ENCODE peak calls at places on chromosomes 6 and 20, in nine cellular contexts. C is mesendoderm; X is K562; B is neural progenitor cell; S is ascending aorta; Y is uterus; I is ovary; O is naive thymus-derived CD4-positive, alpha-beta T cell; N is HepG2. W is an unnamed sample.

GRCh38 chr6:13507306-13507855 is 20.0 kb upstream of the GFOD1 start:
- DNase-seq in N (no peak), X (no peak), S (no peak), Y (no peak), O (no peak), I (no peak), C (no peak), B (no peak), W (peak; percentile 5)

GRCh38 chr6:142374090-142374783 is 72.4 kb downstream of the ADGRG6 start:
- DNase-seq in B (peak; percentile 34), N (peak; percentile 56), I (no peak), O (no peak), S (no peak), C (peak; percentile 37), X (no peak), Y (no peak), W (no peak)

GRCh38 chr20:54472607-54473006 is 2.8 kb upstream of the DOK5 start:
- DNase-seq in C (no peak), I (no peak), O (no peak), X (no peak), N (no peak), B (no peak), Y (no peak), S (no peak), W (no peak)

GRCh38 chr6:52511163-52511562 is 65.7 kb downstream of the TRAM2 start:
- DNase-seq in S (no peak), X (no peak), B (no peak), N (no peak), O (no peak), I (no peak), Y (no peak), C (no peak), W (no peak)

GRCh38 chr20:45592574-45593189 is 13.6 kb upstream of the WFDC8 start:
- DNase-seq in N (peak; percentile 88), B (peak; percentile 67), X (peak; percentile 71), S (no peak), C (peak; percentile 87), Y (no peak), I (no peak), O (peak; percentile 20), W (no peak)

GRCh38 chr6:154653385-154653784 is 79.8 kb upstream of the SCAF8 start:
- DNase-seq in Y (no peak), X (no peak), S (no peak), B (no peak), C (no peak), I (no peak), O (no peak), N (no peak), W (no peak)

GRCh38 chr20:18585134-18585533 is 2.7 kb upstream of the DTD1 start:
- DNase-seq in C (peak; percentile 94), O (no peak), Y (no peak), X (peak; percentile 36), B (no peak), S (no peak), N (peak; percentile 86), I (no peak), W (no peak)

GRCh38 chr6:14549319-14549770 is 431.8 kb downstream of the CD83 start:
- DNase-seq in C (no peak), S (no peak), Y (no peak), N (no peak), I (no peak), O (no peak), X (no peak), B (peak; percentile 50), W (no peak)

GRCh38 chr6:87588756-87589407 is 905 bp downstream of the RARS2 start:
- DNase-seq in I (no peak), B (no peak), O (no peak), S (no peak), C (no peak), Y (no peak), N (no peak), X (peak; percentile 14), W (peak; percentile 18)

GRCh38 chr6:143724876-143725275 is 47.1 kb downstream of the PHACTR2 start:
- DNase-seq in C (no peak), Y (no peak), S (no peak), O (no peak), N (no peak), X (no peak), B (no peak), I (no peak), W (no peak)

GRCh38 chr6:44487002-44487401 is 99.5 kb downstream of the CDC5L start:
- DNase-seq in S (no peak), C (no peak), Y (no peak), O (no peak), I (no peak), B (no peak), N (no peak), X (no peak), W (no peak)

GRCh38 chr6:11731423-11731822 is 47.2 kb downstream of the ADTRP start:
- DNase-seq in X (no peak), N (peak; percentile 22), C (no peak), Y (no peak), S (no peak), I (no peak), O (no peak), B (no peak), W (no peak)

GRCh38 chr6:35920793-35921732 is at the start of gene SRPK1:
- DNase-seq in O (peak; percentile 78), Y (peak; percentile 80), X (peak; percentile 98), C (peak; percentile 93), S (peak; percentile 91), N (peak; percentile 87), I (peak; percentile 83), B (peak; percentile 96), W (peak; percentile 83)

GRCh38 chr6:35919827-35920751 is 809 bp downstream of the SRPK1 start:
- DNase-seq in N (peak; percentile 56), X (peak; percentile 65), C (peak; percentile 79), O (peak; percentile 72), S (no peak), B (peak; percentile 62), I (no peak), Y (no peak), W (peak; percentile 52)

GRCh38 chr6:35922139-35922554 is 1.2 kb upstream of the SRPK1 start:
- DNase-seq in C (no peak), O (no peak), S (no peak), Y (no peak), X (peak; percentile 41), I (no peak), N (peak; percentile 54), B (no peak), W (no peak)

GRCh38 chr6:35916056-35916455 is 4.8 kb downstream of the SRPK1 start:
- DNase-seq in N (no peak), I (no peak), S (no peak), B (no peak), O (no peak), Y (no peak), X (no peak), C (no peak), W (no peak)

DNA sequence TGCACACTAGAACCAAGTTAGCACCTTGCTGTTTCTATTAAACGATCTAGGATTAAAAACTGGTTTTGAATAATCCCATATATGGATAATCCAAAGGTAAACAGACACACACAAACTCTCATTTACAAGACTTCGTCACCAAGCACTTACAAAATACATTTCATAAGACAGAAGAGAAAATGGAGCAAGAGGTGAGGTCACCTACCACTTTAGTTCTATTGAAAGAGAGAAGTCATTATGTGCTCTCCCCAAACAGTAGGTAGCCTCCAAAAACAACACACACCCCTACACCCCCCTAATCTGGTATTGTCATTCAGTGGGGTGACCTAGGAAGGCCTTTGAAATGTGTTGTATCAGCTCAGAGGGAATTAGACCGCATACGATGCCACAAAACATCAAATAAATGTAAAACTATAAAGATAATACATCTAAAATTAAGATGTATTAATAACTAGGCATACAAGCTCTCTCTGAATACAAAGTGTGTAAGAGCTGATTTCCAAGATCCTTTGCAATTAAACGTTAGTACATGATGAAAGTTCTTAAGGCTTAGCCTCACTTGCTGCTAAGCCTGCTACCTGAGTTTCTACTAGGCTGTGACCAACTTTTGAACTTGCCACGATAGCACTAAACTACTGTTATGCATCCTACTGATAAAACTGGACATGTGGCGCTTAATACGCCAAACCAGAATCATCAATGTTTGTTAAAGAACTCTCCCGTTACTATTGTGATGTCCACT is 1.6 kb downstream of the SRPK1 start:
- DNase-seq in B (peak; percentile 31), X (peak; percentile 37), Y (no peak), N (peak; percentile 75), S (no peak), C (no peak), I (no peak), O (peak; percentile 18), W (no peak)
- H3K27ac ChIP-seq in B (no peak overlapping the region), X (peak overlapping the region; percentile 81), Y (peak overlapping the region; percentile 87), N (peak overlapping the region; percentile 80), S (no peak overlapping the region), C (no peak overlapping the region), I (no peak overlapping the region), O (peak overlapping the region; percentile 76), W (no peak overlapping the region)

GRCh38 chr20:51510169-51510568 is 32.4 kb downstream of the NFATC2 start:
- DNase-seq in N (no peak), B (no peak), S (no peak), O (no peak), I (no peak), X (no peak), C (no peak), Y (no peak), W (no peak)

GRCh38 chr20:51512645-51513044 is 29.9 kb downstream of the NFATC2 start:
- DNase-seq in S (no peak), C (no peak), I (no peak), B (no peak), N (no peak), X (peak; percentile 44), O (no peak), Y (no peak), W (no peak)

GRCh38 chr20:51513545-51513944 is 29.0 kb downstream of the NFATC2 start:
- DNase-seq in X (peak; percentile 22), C (peak; percentile 28), S (no peak), B (no peak), I (no peak), O (no peak), N (no peak), Y (no peak), W (no peak)

GRCh38 chr20:51510961-51511360 is 31.6 kb downstream of the NFATC2 start:
- DNase-seq in C (no peak), O (no peak), I (no peak), Y (no peak), X (no peak), S (no peak), N (no peak), B (no peak), W (no peak)

GRCh38 chr20:51511861-51512619 is 30.5 kb downstream of the NFATC2 start:
- DNase-seq in C (no peak), B (no peak), I (no peak), S (no peak), O (no peak), N (no peak), Y (no peak), X (no peak), W (no peak)
- H3K36me3 ChIP-seq in C (no peaks in the 10 kb centered on the region), B (no peaks in the 10 kb centered on the region), I (no peaks in the 10 kb centered on the region), S (no peaks in the 10 kb centered on the region), O (peaks cover 9% of the 10 kb centered on the region), N (peaks cover 14% of the 10 kb centered on the region), Y (no peaks in the 10 kb centered on the region), X (peaks cover 73% of the 10 kb centered on the region), W (no peaks in the 10 kb centered on the region)

GRCh38 chr20:32737371-32738223 is 5.7 kb downstream of the COMMD7 start:
- DNase-seq in S (no peak), N (no peak), B (no peak), C (no peak), Y (no peak), X (no peak), I (no peak), O (peak; percentile 46), W (peak; percentile 45)
- H3K4me1 ChIP-seq in S (peaks cover 5% of the 10 kb centered on the region), N (peaks cover 24% of the 10 kb centered on the region), B (peaks cover 9% of the 10 kb centered on the region), C (no peaks in the 10 kb centered on the region), Y (no peaks in the 10 kb centered on the region), X (peaks cover 9% of the 10 kb centered on the region), I (peaks cover 3% of the 10 kb centered on the region), O (peaks cover 36% of the 10 kb centered on the region), W (peaks cover 16% of the 10 kb centered on the region)

GRCh38 chr6:31666337-31666960 is 569 bp downstream of the CSNK2B start:
- DNase-seq in I (no peak), N (no peak), Y (no peak), B (no peak), X (peak; percentile 53), O (no peak), S (no peak), C (no peak), W (peak; percentile 9)
- H3K27ac ChIP-seq in I (peak overlapping the region; percentile 90), N (peak overlapping the region; percentile 99), Y (peak overlapping the region; percentile 91), B (no peak overlapping the region), X (peak overlapping the region; percentile 97), O (peak overlapping the region; percentile 97), S (peak overlapping the region; percentile 91), C (peak overlapping the region; percentile 84), W (peak overlapping the region; percentile 92)

W was measured in SJSA1.